ENCODE peak calls at places on chromosomes 7 and 10, in six cellular contexts. B is mesenchymal stem cell, D is H9, E is IMR-90, G is H1, A is trophoblast cell. Q is an unnamed sample.

GRCh38 chr7:156827587-156828203 is 65.3 kb downstream of the LMBR1 start:
- DNase-seq in B (peak), D (no peak), E (peak), G (no peak), A (no peak), Q (no peak)

GRCh38 chr7:1251796-1252542 is 19.3 kb downstream of the UNCX start:
- DNase-seq in B (no peak), D (no peak), E (no peak), G (no peak), A (no peak), Q (no peak)

GRCh38 chr10:3395487-3395886 is 222.9 kb upstream of the PITRM1 start:
- DNase-seq in B (no peak), D (no peak), E (no peak), G (no peak), A (no peak), Q (no peak)

GRCh38 chr10:20956843-20957242 is 59.7 kb upstream of the NEBL start:
- DNase-seq in B (no peak), D (no peak), E (no peak), G (no peak), A (no peak), Q (no peak)

GRCh38 chr7:5564894-5565293 is 141.3 kb upstream of the TNRC18 start:
- DNase-seq in B (peak), D (no peak), E (no peak), G (no peak), A (peak), Q (no peak)

GRCh38 chr10:45235823-45236222 is 79.6 kb downstream of the OR13A1 start:
- DNase-seq in B (no peak), D (no peak), E (peak), G (no peak), A (no peak), Q (no peak)

GRCh38 chr7:135414850-135415439 is 95.0 kb downstream of the CNOT4 start:
- DNase-seq in B (peak), D (peak), E (peak), G (peak), A (peak), Q (peak)

GRCh38 chr7:116436305-116436826 is 63.2 kb upstream of the CAV2 start:
- DNase-seq in B (no peak), D (no peak), E (no peak), G (no peak), A (no peak), Q (no peak)

GRCh38 chr10:47364911-47365310 is 16.7 kb downstream of the RBP3 start:
- DNase-seq in B (no peak), D (no peak), E (no peak), G (no peak), A (no peak), Q (no peak)

GRCh38 chr10:51000164-51000563 is 74.1 kb upstream of the PRKG1 start:
- DNase-seq in B (peak), D (no peak), E (peak), G (no peak), A (no peak), Q (no peak)

GRCh38 chr7:130872756-130873448 is 138.9 kb upstream of the KLF14 start:
- DNase-seq in B (no peak), D (no peak), E (peak), G (no peak), A (no peak), Q (no peak)

GRCh38 chr7:129144834-129145668 is 544 bp downstream of the TSPAN33 start:
- DNase-seq in B (no peak), D (no peak), E (no peak), G (no peak), A (no peak), Q (no peak)

GRCh38 chr7:140079121-140079536 is 16.4 kb upstream of the PARP12 start:
- DNase-seq in B (peak), D (peak), E (peak), G (peak), A (no peak), Q (peak)

GRCh38 chr10:127968659-127969058 is 61.8 kb downstream of the PTPRE start:
- DNase-seq in B (no peak), D (no peak), E (no peak), G (no peak), A (no peak), Q (no peak)

GRCh38 chr10:21495686-21496284 is 29.7 kb downstream of the SKIDA1 start:
- DNase-seq in B (peak), D (peak), E (peak), G (peak), A (peak), Q (peak)

GRCh38 chr7:30869794-30870491 is 41.7 kb upstream of the AQP1 start:
- DNase-seq in B (no peak), D (no peak), E (peak), G (no peak), A (no peak), Q (no peak)

GRCh38 chr7:22339725-22340390 is 17.1 kb downstream of the RAPGEF5 start:
- DNase-seq in B (no peak), D (no peak), E (no peak), G (no peak), A (no peak), Q (no peak)

GRCh38 chr10:113052076-113052830 is 102.2 kb downstream of the TCF7L2 start:
- DNase-seq in B (no peak), D (no peak), E (no peak), G (no peak), A (no peak), Q (no peak)

GRCh38 chr7:73831656-73832579 is 1.1 kb downstream of the CLDN4 start:
- DNase-seq in B (no peak), D (peak), E (no peak), G (peak), A (peak), Q (no peak)

GRCh38 chr7:123789817-123790216 is 41.0 kb upstream of the WASL start:
- DNase-seq in B (no peak), D (no peak), E (no peak), G (no peak), A (no peak), Q (no peak)

GRCh38 chr10:47127188-47127587 is 172.8 kb upstream of the GDF10 start:
- DNase-seq in B (no peak), D (no peak), E (no peak), G (no peak), A (no peak), Q (no peak)

GRCh38 chr10:17113889-17114288 is 15.7 kb downstream of the CUBN start:
- DNase-seq in B (no peak), D (no peak), E (peak), G (no peak), A (no peak), Q (no peak)

GRCh38 chr10:66215005-66215404 is 710.8 kb upstream of the LRRTM3 start:
- DNase-seq in B (no peak), D (no peak), E (peak), G (no peak), A (no peak), Q (no peak)

GRCh38 chr10:122331615-122332446 is 42.7 kb upstream of the PLEKHA1 start:
- DNase-seq in B (no peak), D (no peak), E (no peak), G (no peak), A (no peak), Q (no peak)

GRCh38 chr7:151524845-151525244 is 5.2 kb upstream of the RHEB start:
- DNase-seq in B (no peak), D (no peak), E (no peak), G (no peak), A (no peak), Q (no peak)

GRCh38 chr7:139602143-139602722 is 78.7 kb downstream of the CLEC2L start:
- DNase-seq in B (peak), D (no peak), E (peak), G (no peak), A (no peak), Q (peak)

GRCh38 chr7:13017881-13018280 is 330.4 kb downstream of the ARL4A start:
- DNase-seq in B (no peak), D (no peak), E (no peak), G (no peak), A (no peak), Q (no peak)

GRCh38 chr10:119290301-119291036 is 83.1 kb downstream of the GRK5 start:
- DNase-seq in B (peak), D (no peak), E (no peak), G (no peak), A (peak), Q (no peak)

GRCh38 chr7:32890553-32891045 is 961 bp downstream of the KBTBD2 start:
- DNase-seq in B (peak), D (no peak), E (peak), G (no peak), A (peak), Q (no peak)

GRCh38 chr10:62826275-62826674 is 10.1 kb upstream of the EGR2 start:
- DNase-seq in B (no peak), D (no peak), E (no peak), G (no peak), A (no peak), Q (no peak)

GRCh38 chr10:71214641-71215160 is 2.3 kb downstream of the UNC5B start:
- DNase-seq in B (no peak), D (peak), E (no peak), G (no peak), A (no peak), Q (no peak)

GRCh38 chr10:97196213-97197029 is 10.7 kb upstream of the SLIT1 start:
- DNase-seq in B (peak), D (peak), E (peak), G (peak), A (no peak), Q (peak)

GRCh38 chr7:134515569-134516468 is 11.5 kb upstream of the AKR1B10 start:
- DNase-seq in B (peak), D (no peak), E (peak), G (peak), A (no peak), Q (no peak)

GRCh38 chr10:6671976-6672375 is 91.9 kb upstream of the PRKCQ start:
- DNase-seq in B (no peak), D (no peak), E (peak), G (no peak), A (no peak), Q (no peak)

GRCh38 chr7:130996841-130997231 is 262.8 kb upstream of the KLF14 start:
- DNase-seq in B (peak), D (no peak), E (peak), G (no peak), A (no peak), Q (no peak)

GRCh38 chr10:32379314-32379949 is 32.5 kb upstream of the EPC1 start:
- DNase-seq in B (peak), D (peak), E (peak), G (no peak), A (no peak), Q (peak)

GRCh38 chr7:4726051-4726450 is 44.0 kb downstream of the FOXK1 start:
- DNase-seq in B (peak), D (no peak), E (no peak), G (no peak), A (no peak), Q (no peak)

GRCh38 chr7:92836489-92837213 is at the start of gene CDK6:
- DNase-seq in B (peak), D (peak), E (peak), G (peak), A (peak), Q (peak)

GRCh38 chr10:98664329-98665042 is 217.8 kb upstream of the HPS1 start:
- DNase-seq in B (no peak), D (peak), E (peak), G (peak), A (peak), Q (no peak)

GRCh38 chr10:50333872-50334271 is 82.6 kb upstream of the ASAH2 start:
- DNase-seq in B (no peak), D (no peak), E (no peak), G (no peak), A (no peak), Q (no peak)

DNA sequence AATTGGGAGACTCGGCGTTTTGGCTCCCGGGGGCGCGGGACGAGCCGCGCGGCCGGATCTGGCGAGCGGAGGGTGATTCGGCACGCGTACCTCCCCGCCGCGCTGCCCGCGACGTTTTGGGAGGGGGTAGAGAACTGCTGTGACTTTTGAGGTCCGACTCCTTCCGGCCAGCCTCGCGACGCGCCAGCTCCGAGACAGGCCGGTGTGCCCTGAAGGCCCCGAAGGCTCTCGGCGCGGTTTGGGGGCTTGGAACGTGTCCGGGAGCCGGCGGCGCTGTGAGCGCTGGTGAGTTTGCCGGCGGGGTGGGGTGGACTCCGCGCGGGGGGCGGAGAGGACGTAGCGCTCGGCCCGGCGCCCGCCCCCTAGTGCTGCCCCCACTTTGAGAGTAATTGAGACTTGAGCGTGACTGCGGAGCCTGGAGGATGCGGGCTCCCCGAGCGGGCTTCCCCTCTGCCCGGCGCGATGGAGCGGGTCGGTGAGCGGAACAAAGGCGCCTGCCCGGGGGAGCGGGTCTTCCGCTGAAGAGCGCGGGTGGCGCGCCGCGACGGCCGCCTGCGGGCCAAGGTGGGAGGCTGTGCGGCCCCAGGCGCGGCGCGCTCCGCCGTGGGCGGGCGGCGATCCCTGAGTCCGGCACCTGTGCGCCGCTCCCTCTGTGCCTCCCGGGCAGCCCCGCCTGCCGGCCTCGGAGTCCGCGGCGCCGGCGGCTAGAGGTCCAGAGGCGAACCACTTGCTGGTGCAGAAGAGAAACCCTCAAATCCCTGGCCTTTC is at the start of gene GALNT17:
- DNase-seq in B (no peak), D (no peak), E (no peak), G (peak), A (no peak), Q (peak)
- H3K18ac ChIP-seq in B (no peak), D (peak), E (no peak), G (peak), A (peak), Q (peak)

GRCh38 chr10:34653530-34653929 is 161.6 kb downstream of the PARD3 start:
- DNase-seq in B (no peak), D (no peak), E (no peak), G (no peak), A (no peak), Q (no peak)

GRCh38 chr10:34654211-34654610 is 160.9 kb downstream of the PARD3 start:
- DNase-seq in B (no peak), D (no peak), E (no peak), G (no peak), A (no peak), Q (no peak)

GRCh38 chr10:34658934-34659333 is 156.2 kb downstream of the PARD3 start:
- DNase-seq in B (no peak), D (no peak), E (no peak), G (no peak), A (no peak), Q (no peak)

GRCh38 chr10:34656676-34657075 is 158.4 kb downstream of the PARD3 start:
- DNase-seq in B (peak), D (no peak), E (no peak), G (no peak), A (no peak), Q (no peak)

GRCh38 chr10:34655286-34656170 is 159.6 kb downstream of the PARD3 start:
- DNase-seq in B (peak), D (no peak), E (peak), G (peak), A (peak), Q (peak)
- H3K14ac ChIP-seq in B (no peak), D (no peak), E (no peak), G (no peak), A (no peak), Q (no peak)

GRCh38 chr10:93992400-93993030 is 1.2 kb upstream of the PLCE1 start:
- DNase-seq in B (peak), D (no peak), E (peak), G (no peak), A (no peak), Q (no peak)

GRCh38 chr10:93995182-93995581 is 1.5 kb downstream of the PLCE1 start:
- DNase-seq in B (no peak), D (no peak), E (no peak), G (no peak), A (no peak), Q (no peak)

GRCh38 chr10:93993414-93993781 is 333 bp upstream of the PLCE1 start:
- DNase-seq in B (no peak), D (no peak), E (no peak), G (no peak), A (no peak), Q (no peak)

GRCh38 chr10:93995598-93996271 is 2.0 kb downstream of the PLCE1 start:
- DNase-seq in B (no peak), D (no peak), E (peak), G (no peak), A (no peak), Q (no peak)

GRCh38 chr10:93993782-93994668 is at the start of gene PLCE1:
- DNase-seq in B (peak), D (peak), E (peak), G (peak), A (peak), Q (peak)
- H3K18ac ChIP-seq in B (peak), D (no peak), E (no peak), G (peak), A (peak), Q (peak)

GRCh38 chr10:109778993-109779392 is 144.3 kb downstream of the XPNPEP1 start:
- DNase-seq in B (no peak), D (no peak), E (no peak), G (no peak), A (no peak), Q (no peak)

GRCh38 chr10:109780997-109781396 is 142.3 kb downstream of the XPNPEP1 start:
- DNase-seq in B (no peak), D (peak), E (no peak), G (no peak), A (no peak), Q (no peak)

GRCh38 chr10:109784236-109784635 is 139.1 kb downstream of the XPNPEP1 start:
- DNase-seq in B (no peak), D (no peak), E (no peak), G (no peak), A (no peak), Q (no peak)

DNA sequence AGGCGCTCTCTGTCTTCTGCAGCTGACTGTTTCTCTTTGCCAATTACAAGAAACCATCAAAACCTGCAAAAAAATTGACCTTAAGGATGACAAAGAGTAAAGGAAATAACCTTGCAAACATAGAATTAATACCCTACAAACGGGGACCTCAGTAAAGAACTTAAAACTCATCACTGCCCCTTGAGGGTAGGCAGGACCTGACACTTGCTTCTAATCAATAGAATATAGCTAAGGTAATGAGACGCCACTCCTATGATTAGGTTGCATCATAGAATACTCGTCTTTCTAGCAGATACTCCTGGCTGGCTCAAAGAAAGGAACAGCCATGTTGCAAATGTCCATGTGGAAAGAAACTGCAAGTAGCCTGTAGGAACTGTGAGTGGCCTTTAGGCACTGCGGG is 140.0 kb downstream of the XPNPEP1 start:
- DNase-seq in B (no peak), D (no peak), E (no peak), G (no peak), A (no peak), Q (no peak)
- H3K14ac ChIP-seq in B (no peak), D (no peak), E (no peak), G (no peak), A (no peak), Q (no peak)

DNA sequence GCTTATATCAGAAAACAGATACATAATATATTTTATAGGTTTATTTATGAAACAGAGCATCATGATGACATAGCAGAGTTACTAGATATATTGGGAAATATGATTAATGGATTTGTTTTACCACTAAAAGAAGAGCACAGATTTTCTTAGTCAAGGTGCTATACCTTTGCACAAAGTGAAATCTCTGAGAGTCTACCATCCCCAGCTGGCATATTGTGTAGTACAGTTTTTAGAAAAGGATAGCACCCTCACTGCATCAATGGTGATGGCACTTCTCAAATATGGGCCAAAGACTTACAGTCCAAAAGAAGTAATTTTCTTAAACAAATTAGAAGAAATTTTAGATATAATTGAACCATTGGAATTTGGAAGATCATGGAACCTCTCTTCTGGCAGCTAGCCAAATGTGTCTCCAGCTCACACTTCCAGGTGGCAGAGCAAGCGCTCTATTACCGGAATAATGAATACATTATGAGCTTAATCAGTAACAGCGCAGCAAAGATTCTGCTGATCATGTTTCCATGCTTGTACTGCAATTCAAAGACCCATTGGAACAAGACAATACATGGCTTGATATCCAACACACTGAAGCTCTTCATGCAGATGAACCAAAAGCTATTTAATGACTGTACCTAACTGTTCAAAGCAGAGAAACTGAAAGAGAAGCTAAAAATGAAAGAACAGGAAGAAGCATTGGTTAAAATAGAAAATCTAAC is 21.9 kb upstream of the CREB3L2 start:
- DNase-seq in B (no peak), D (no peak), E (no peak), G (no peak), A (no peak), Q (no peak)
- H3K18ac ChIP-seq in B (no peak), D (no peak), E (no peak), G (no peak), A (no peak), Q (no peak)

Q was measured in neuronal stem cell.